ENCODE peak calls at places on chromosomes 12 and 14, in five cellular contexts. Q is stomach; G is CD8-positive, alpha-beta T cell; O is hepatocyte; H is brain microvascular endothelial cell. V is an unnamed sample.
A peak's percentile ranks its signal among the peaks of the same experiment; 100 is the strongest.

GRCh38 chr12:75818863-75819262 is 212.7 kb downstream of the PHLDA1 start:
- DNase-seq in O (no peak), G (no peak), H (no peak), Q (no peak), V (no peak)

GRCh38 chr12:42213023-42213422 is 25.0 kb downstream of the YAF2 start:
- DNase-seq in H (peak; percentile 6), G (no peak), O (peak; percentile 38), Q (no peak), V (no peak)

GRCh38 chr14:101251812-101252442 is 309.4 kb upstream of the DIO3 start:
- DNase-seq in G (no peak), Q (no peak), O (no peak), H (no peak), V (no peak)

GRCh38 chr14:77663289-77663688 is 44.5 kb downstream of the ALKBH1 start:
- DNase-seq in O (no peak), H (no peak), Q (no peak), G (no peak), V (no peak)

GRCh38 chr12:14827043-14827442 is 13.1 kb upstream of the SMCO3 start:
- DNase-seq in G (no peak), Q (no peak), O (no peak), H (no peak), V (no peak)

GRCh38 chr12:64709429-64709828 is 49.8 kb downstream of the GNS start:
- DNase-seq in Q (no peak), G (no peak), H (no peak), O (no peak), V (no peak)

GRCh38 chr12:98999569-98999968 is 354.5 kb downstream of the APAF1 start:
- DNase-seq in G (no peak), H (no peak), Q (no peak), O (no peak), V (no peak)

GRCh38 chr14:95540236-95540635 is 5.4 kb downstream of the GLRX5 start:
- DNase-seq in O (no peak), G (no peak), H (no peak), Q (no peak), V (no peak)

GRCh38 chr12:28606967-28607557 is 416.8 kb downstream of the CCDC91 start:
- DNase-seq in H (no peak), Q (no peak), O (no peak), G (no peak), V (no peak)

DNA sequence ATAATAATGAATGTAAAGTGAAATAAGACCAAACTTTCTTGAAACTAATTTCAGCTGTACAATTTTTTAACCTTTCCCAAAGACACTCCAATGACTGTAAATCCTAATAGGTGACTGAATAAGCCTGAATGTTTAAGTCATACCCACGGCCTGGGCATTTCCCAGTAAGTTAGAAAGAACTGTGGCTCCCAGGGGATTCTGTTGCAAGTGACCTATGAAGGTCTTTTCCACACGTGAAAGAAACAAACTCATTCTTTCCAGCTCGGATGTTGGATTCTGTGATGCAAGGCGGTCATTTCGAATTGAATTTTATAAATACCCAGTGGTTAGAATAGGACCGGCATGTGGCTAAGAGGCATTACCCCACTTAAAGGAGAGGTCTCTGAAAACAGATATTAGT is 1134.4 kb downstream of the GALC start:
- DNase-seq in O (no peak), G (no peak), H (no peak), Q (no peak), V (no peak)
- H3K4me3 ChIP-seq in O (no peak overlapping the region), G (no peak overlapping the region), H (no peak overlapping the region), Q (no peak overlapping the region), V (no peak overlapping the region)

GRCh38 chr12:110583137-110584059 is at the start of gene PPTC7:
- DNase-seq in Q (peak; percentile 98), G (peak; percentile 96), H (peak; percentile 95), O (peak; percentile 98), V (peak; percentile 97)

GRCh38 chr12:110590059-110590458 is 6.9 kb upstream of the PPTC7 start:
- DNase-seq in O (no peak), H (no peak), G (no peak), Q (no peak), V (no peak)

GRCh38 chr12:110581951-110582285 is 1.2 kb downstream of the PPTC7 start:
- DNase-seq in G (no peak), O (no peak), Q (no peak), H (no peak), V (no peak)

GRCh38 chr12:110582286-110583136 is 607 bp downstream of the PPTC7 start:
- DNase-seq in H (no peak), O (peak; percentile 69), Q (peak; percentile 56), G (peak; percentile 57), V (peak; percentile 56)

GRCh38 chr12:110585231-110585799 is 2.2 kb upstream of the PPTC7 start:
- DNase-seq in O (peak; percentile 16), H (no peak), Q (no peak), G (peak; percentile 30), V (peak; percentile 65)
- H3K4me3 ChIP-seq in O (no peak overlapping the region), H (no peak overlapping the region), Q (no peak overlapping the region), G (peak overlapping the region; percentile 2), V (no peak overlapping the region)

DNA sequence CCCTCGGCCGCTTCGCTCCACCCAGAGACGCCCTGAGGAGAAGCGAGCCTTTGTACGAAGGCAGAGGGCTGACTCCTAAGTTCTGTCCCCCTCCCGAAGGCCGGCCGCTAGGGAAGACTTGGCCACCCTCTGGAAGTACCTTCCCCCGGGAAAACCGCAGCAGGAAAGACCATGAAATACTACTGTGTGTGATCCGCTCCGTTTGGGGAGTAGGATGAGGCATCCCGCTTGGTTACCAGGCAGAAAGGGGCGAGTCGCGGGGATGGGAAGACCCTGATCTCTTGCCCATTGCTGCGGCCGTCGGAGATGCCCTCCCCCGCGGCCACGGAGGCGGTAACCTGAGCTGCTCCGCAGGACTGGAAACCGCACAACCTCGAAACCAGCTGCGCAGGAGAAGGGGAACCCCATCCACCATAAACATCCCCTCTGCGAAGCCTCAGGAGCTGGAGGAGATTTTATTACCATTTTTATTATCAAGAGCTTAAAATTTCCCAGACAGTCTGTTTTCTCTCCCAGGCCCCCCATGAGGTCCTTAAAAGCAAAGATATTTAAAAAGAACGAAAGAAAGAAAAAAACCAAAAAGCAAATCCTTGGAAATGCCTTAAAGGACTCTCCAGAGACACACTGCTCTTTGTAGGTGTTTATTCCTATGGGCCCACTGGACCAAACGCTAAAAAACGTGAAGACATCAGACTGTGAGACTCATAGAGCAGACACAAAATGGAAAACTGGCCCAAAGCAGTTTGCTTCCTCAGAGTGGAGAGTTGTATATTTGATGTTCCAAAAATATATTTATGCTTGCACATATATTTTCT is 965 bp upstream of the NID2 start:
- DNase-seq in O (peak; percentile 31), G (no peak), H (no peak), Q (no peak), V (no peak)
- H3K4me3 ChIP-seq in O (peak overlapping the region; percentile 73), G (peak overlapping the region; percentile 43), H (peak overlapping the region; percentile 91), Q (peak overlapping the region; percentile 65), V (no peak overlapping the region)

GRCh38 chr14:67239582-67239981 is 1.7 kb upstream of the PALS1 start:
- DNase-seq in G (no peak), Q (no peak), H (no peak), O (no peak), V (no peak)

GRCh38 chr14:67245104-67245503 is 3.9 kb downstream of the PALS1 start:
- DNase-seq in O (no peak), Q (no peak), H (no peak), G (no peak), V (no peak)

GRCh38 chr14:67240978-67241415 is 238 bp upstream of the PALS1 start:
- DNase-seq in G (peak; percentile 89), H (peak; percentile 94), Q (peak; percentile 98), O (peak; percentile 98), V (peak; percentile 95)

GRCh38 chr14:67240168-67240932 is 885 bp upstream of the PALS1 start:
- DNase-seq in H (peak; percentile 11), Q (peak; percentile 74), O (peak; percentile 52), G (peak; percentile 11), V (peak; percentile 64)

GRCh38 chr14:67241416-67242362 is at the start of gene PALS1:
- DNase-seq in H (peak; percentile 79), Q (no peak), O (peak; percentile 81), G (no peak), V (peak; percentile 48)
- H3K4me3 ChIP-seq in H (peak within 1 kb of the TSS; percentile 85), Q (peak within 1 kb of the TSS; percentile 97), O (peak within 1 kb of the TSS; percentile 78), G (peak within 1 kb of the TSS; percentile 65), V (peak within 1 kb of the TSS; percentile 74)

DNA sequence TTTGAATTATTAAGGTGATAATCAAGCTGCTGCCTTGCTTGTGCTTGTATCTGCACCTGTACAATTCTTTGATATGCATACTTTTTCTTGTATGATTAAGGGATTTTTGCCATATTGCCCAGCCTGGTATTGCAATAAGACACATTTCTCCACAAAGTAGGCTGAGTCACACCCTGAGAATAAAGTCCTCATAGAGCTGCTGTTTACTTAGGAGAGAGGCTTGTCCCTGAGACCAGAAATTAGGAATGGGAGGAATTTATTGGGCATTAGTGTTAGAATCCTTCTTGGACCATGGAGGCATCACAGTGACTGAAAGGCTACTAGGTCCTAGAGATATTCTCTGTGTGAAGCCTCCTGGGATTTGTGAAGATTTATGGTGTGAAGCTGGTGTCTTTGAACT is 506.8 kb upstream of the FBXO33 start:
- DNase-seq in H (no peak), Q (no peak), G (no peak), O (peak; percentile 6), V (no peak)
- H3K4me3 ChIP-seq in H (no peak overlapping the region), Q (no peak overlapping the region), G (no peak overlapping the region), O (no peak overlapping the region), V (no peak overlapping the region)

GRCh38 chr12:32134144-32134888 is 27.7 kb downstream of the BICD1 start:
- DNase-seq in H (peak; percentile 28), Q (no peak), G (peak; percentile 16), O (no peak), V (no peak)

GRCh38 chr12:32140867-32141266 is 34.2 kb downstream of the BICD1 start:
- DNase-seq in Q (no peak), O (no peak), G (no peak), H (no peak), V (no peak)

GRCh38 chr12:32136404-32136803 is 29.8 kb downstream of the BICD1 start:
- DNase-seq in Q (no peak), G (no peak), O (no peak), H (no peak), V (no peak)

GRCh38 chr12:32135967-32136366 is 29.3 kb downstream of the BICD1 start:
- DNase-seq in O (no peak), H (no peak), G (no peak), Q (no peak), V (no peak)

DNA sequence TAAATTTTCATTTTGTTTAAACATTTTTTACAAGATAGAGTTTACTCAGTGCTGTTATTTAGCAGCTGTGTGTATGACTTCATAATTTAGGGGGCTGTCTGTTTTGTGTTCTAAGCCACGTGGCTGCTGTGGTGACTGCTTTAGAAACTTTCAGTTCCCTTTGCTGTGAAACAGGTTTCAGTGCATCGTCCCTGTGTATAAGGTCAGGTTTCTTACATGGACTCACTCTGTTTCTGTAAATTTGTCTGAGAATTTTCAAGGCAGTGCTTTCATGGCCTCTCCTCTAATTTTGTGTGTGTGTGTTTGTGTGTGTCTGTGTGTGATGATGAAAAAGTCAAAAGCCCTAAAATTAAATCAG is 32.4 kb downstream of the BICD1 start:
- DNase-seq in O (peak; percentile 42), G (peak; percentile 11), H (peak; percentile 40), Q (no peak), V (no peak)
- H3K4me3 ChIP-seq in O (no peak overlapping the region), G (peak overlapping the region; percentile 32), H (peak overlapping the region; percentile 43), Q (peak overlapping the region; percentile 29), V (no peak overlapping the region)